ENCODE peak calls at places on chromosomes 1 and 21, in four cellular contexts. Y is GM12891, O is IMR-90, J is HCT116. H is an unnamed sample.

GRCh38 chr1:39268906-39269305 is 64.4 kb downstream of the MACF1 start:
- DNase-seq in Y (no peak), O (peak), J (no peak), H (no peak)

GRCh38 chr1:41639332-41639936 is 155.0 kb upstream of the EDN2 start:
- DNase-seq in Y (no peak), O (peak), J (no peak), H (peak)

GRCh38 chr1:89198500-89199072 is at the start of gene GBP4:
- DNase-seq in Y (no peak), O (peak), J (no peak), H (no peak)

GRCh38 chr1:91619881-91620280 is 119.2 kb downstream of the CDC7 start:
- DNase-seq in Y (no peak), O (no peak), J (no peak), H (no peak)

GRCh38 chr1:28950449-28950848 is 36.1 kb downstream of the EPB41 start:
- DNase-seq in Y (no peak), O (no peak), J (no peak), H (no peak)

GRCh38 chr1:37480581-37481288 is 6.4 kb downstream of the ZC3H12A start:
- DNase-seq in Y (no peak), O (no peak), J (no peak), H (no peak)

GRCh38 chr21:17903029-17903806 is 84.1 kb upstream of the C21orf91 start:
- DNase-seq in Y (no peak), O (peak), J (no peak), H (no peak)

GRCh38 chr1:32724678-32725594 is 22.4 kb upstream of the SYNC start:
- DNase-seq in Y (no peak), O (peak), J (peak), H (peak)

GRCh38 chr1:47696404-47696910 is 258.6 kb downstream of the FOXD2 start:
- DNase-seq in Y (no peak), O (no peak), J (no peak), H (no peak)

GRCh38 chr1:33455537-33456301 is 16.7 kb upstream of the ZSCAN20 start:
- DNase-seq in Y (peak), O (peak), J (peak), H (no peak)

GRCh38 chr1:230792691-230793462 is 45.7 kb downstream of the CAPN9 start:
- DNase-seq in Y (no peak), O (peak), J (no peak), H (no peak)

GRCh38 chr1:156534424-156535060 is 34.0 kb upstream of the MEF2D start:
- DNase-seq in Y (no peak), O (no peak), J (no peak), H (no peak)

GRCh38 chr1:76593614-76594013 is 273.7 kb upstream of the ST6GALNAC5 start:
- DNase-seq in Y (no peak), O (no peak), J (no peak), H (no peak)

GRCh38 chr1:42961560-42962091 is 3.0 kb upstream of the SLC2A1 start:
- DNase-seq in Y (no peak), O (peak), J (no peak), H (no peak)

GRCh38 chr1:100657876-100658715 is 61.4 kb upstream of the VCAM1 start:
- DNase-seq in Y (no peak), O (peak), J (no peak), H (no peak)

GRCh38 chr1:2073382-2074230 is 23.4 kb downstream of the PRKCZ start:
- DNase-seq in Y (no peak), O (peak), J (no peak), H (no peak)

GRCh38 chr1:231523816-231524215 is 4.7 kb upstream of the TSNAX start:
- DNase-seq in Y (no peak), O (peak), J (no peak), H (no peak)

GRCh38 chr1:85134583-85135455 is 66.0 kb downstream of the SYDE2 start:
- DNase-seq in Y (no peak), O (peak), J (no peak), H (no peak)

GRCh38 chr1:172138636-172139035 is 281.8 kb upstream of the C1orf105 start:
- DNase-seq in Y (no peak), O (no peak), J (no peak), H (no peak)

GRCh38 chr1:148372731-148373130 is 110.4 kb downstream of the PPIAL4G start:
- DNase-seq in Y (no peak), O (peak), J (no peak), H (peak)

GRCh38 chr1:100834779-100835645 is 59.6 kb downstream of the EXTL2 start:
- DNase-seq in Y (no peak), O (peak), J (peak), H (peak)

GRCh38 chr1:245825128-245825901 is 670.5 kb downstream of the KIF26B start:
- DNase-seq in Y (no peak), O (peak), J (no peak), H (no peak)

GRCh38 chr1:27314737-27315136 is 7.2 kb upstream of the TMEM222 start:
- DNase-seq in Y (no peak), O (no peak), J (no peak), H (no peak)

GRCh38 chr1:155254714-155255242 is 505 bp downstream of the ENTREP3 start:
- DNase-seq in Y (no peak), O (no peak), J (no peak), H (peak)

GRCh38 chr1:155256101-155256852 is 994 bp upstream of the ENTREP3 start:
- DNase-seq in Y (no peak), O (no peak), J (no peak), H (no peak)

GRCh38 chr1:155253797-155254196 is 1.5 kb downstream of the ENTREP3 start:
- DNase-seq in Y (no peak), O (peak), J (no peak), H (no peak)

GRCh38 chr1:155254228-155254713 is 1.0 kb downstream of the ENTREP3 start:
- DNase-seq in Y (no peak), O (no peak), J (no peak), H (peak)

GRCh38 chr1:155255243-155256100 is at the start of gene ENTREP3:
- DNase-seq in Y (peak), O (peak), J (no peak), H (peak)
- TF ChIP-seq POLR2A in Y (peak), O (peak), J (no peak), H (peak)

GRCh38 chr1:155268630-155269029 is 4.7 kb downstream of the CLK2 start:
- DNase-seq in Y (no peak), O (no peak), J (no peak), H (no peak)

GRCh38 chr1:155277070-155277895 is at the start of gene HCN3:
- DNase-seq in Y (peak), O (peak), J (peak), H (peak)

GRCh38 chr1:155269381-155269780 is 3.9 kb downstream of the CLK2 start:
- DNase-seq in Y (no peak), O (no peak), J (no peak), H (no peak)

GRCh38 chr1:155273134-155273982 is at the start of gene CLK2:
- DNase-seq in Y (peak), O (peak), J (peak), H (peak)

DNA sequence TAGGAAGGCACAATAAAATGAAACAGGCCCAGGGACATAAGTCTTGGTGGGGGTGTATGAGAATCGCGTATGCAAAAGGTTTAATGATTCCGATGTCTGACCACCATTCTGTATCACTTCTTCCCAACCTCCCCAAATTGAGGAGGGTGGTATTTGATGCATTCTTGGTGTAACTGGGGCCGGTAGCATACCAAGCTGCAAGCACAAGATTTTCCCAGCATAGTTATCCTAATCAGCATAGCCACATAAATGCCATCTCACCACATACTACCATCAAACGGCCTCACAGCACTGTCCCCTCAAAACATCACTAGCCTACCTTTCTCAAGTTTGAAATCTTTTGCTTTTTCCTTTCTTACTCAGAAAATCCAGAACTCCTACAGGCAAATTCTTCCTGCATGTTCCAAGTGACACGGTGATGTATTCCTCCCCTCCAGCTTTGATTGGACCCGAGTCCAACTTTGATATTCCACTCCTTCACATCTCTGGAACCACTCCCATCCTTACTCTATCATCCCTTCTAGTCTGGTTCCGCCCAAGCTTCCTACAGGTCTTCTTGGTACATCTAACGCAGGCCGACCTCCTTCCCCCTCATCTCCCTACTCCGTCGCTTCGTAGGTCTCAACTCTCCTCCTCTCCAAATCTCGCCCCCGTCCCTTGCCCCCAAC is 704 bp downstream of the CLK2 start:
- DNase-seq in Y (no peak), O (peak), J (no peak), H (peak)
- TF ChIP-seq POLR2A in Y (no peak), O (no peak), J (no peak), H (peak)

GRCh38 chr1:212368073-212368484 is 46.6 kb downstream of the PACC1 start:
- DNase-seq in Y (peak), O (peak), J (peak), H (peak)

GRCh38 chr1:212364985-212365384 is 49.7 kb downstream of the PACC1 start:
- DNase-seq in Y (no peak), O (peak), J (no peak), H (no peak)

GRCh38 chr1:212367474-212368072 is 47.1 kb downstream of the PACC1 start:
- DNase-seq in Y (no peak), O (no peak), J (no peak), H (no peak)

DNA sequence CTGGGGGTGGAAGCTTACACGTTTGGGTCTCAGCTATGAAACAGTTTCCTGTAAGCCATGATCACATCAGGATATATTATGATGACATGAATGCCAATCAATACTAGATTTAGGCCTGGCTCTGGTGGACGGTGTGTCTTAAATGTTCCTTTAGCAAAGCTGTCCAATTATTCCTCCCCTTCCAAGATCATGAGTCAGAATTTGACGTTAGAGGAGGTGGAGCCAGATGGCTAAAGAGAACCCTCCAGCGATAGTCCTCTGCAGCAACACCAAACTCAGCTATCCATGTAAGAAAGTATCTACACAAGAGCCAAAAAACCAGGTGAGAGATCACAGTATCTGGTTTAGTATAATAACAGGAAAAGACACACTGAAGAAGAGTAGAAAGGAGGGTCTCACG is 47.8 kb downstream of the PACC1 start:
- DNase-seq in Y (no peak), O (peak), J (no peak), H (no peak)
- TF ChIP-seq POLR2A in Y (no peak), O (no peak), J (no peak), H (no peak)

GRCh38 chr21:43809853-43810504 is 20.6 kb downstream of the RRP1 start:
- DNase-seq in Y (no peak), O (no peak), J (no peak), H (no peak)

GRCh38 chr21:43810505-43811261 is 21.3 kb downstream of the RRP1 start:
- DNase-seq in Y (peak), O (peak), J (peak), H (peak)

GRCh38 chr21:43808832-43809251 is 19.5 kb downstream of the RRP1 start:
- DNase-seq in Y (no peak), O (no peak), J (no peak), H (no peak)

GRCh38 chr21:43808367-43808766 is 19.0 kb downstream of the RRP1 start:
- DNase-seq in Y (no peak), O (no peak), J (no peak), H (no peak)

DNA sequence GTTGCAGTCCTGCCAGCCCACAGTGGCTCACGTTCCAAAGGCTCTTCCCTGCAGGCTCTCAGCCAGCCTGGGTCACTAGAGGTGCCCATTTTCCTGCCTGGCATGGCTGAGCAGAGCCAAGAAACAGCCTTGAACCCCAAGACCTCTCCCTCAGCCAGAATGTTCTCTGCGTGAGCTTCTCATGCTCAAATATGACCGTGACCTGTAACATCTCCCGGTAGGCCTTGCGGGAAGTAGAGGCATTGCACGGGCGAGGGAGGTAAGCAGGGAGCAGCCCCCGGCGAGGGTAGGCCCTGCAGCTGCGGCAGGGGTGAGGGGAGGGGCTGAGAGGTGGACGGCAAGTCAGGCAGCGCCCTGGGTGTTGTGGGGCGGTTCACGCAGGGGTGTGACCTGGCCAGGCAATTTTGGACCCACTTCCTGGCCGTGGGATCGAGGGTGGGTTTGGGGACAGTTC is 20.0 kb downstream of the RRP1 start:
- DNase-seq in Y (no peak), O (no peak), J (no peak), H (no peak)
- TF ChIP-seq POLR2A in Y (no peak), O (no peak), J (no peak), H (no peak)

GRCh38 chr1:19251305-19252196 is at the start of the genes EMC1 and MRTO4:
- DNase-seq in Y (peak), O (peak), J (peak), H (peak)
- TF ChIP-seq POLR2A in Y (peak), O (peak), J (peak), H (peak)

GRCh38 chr1:109739738-109740614 is 862 bp downstream of the GSTM3 start:
- DNase-seq in Y (peak), O (peak), J (no peak), H (peak)
- TF ChIP-seq POLR2A in Y (no peak), O (peak), J (no peak), H (peak)

GRCh38 chr1:52156460-52156859 is 14.6 kb downstream of the ZFYVE9 start:
- DNase-seq in Y (no peak), O (no peak), J (no peak), H (no peak)
- TF ChIP-seq POLR2A in Y (no peak), O (no peak), J (no peak), H (no peak)

DNA sequence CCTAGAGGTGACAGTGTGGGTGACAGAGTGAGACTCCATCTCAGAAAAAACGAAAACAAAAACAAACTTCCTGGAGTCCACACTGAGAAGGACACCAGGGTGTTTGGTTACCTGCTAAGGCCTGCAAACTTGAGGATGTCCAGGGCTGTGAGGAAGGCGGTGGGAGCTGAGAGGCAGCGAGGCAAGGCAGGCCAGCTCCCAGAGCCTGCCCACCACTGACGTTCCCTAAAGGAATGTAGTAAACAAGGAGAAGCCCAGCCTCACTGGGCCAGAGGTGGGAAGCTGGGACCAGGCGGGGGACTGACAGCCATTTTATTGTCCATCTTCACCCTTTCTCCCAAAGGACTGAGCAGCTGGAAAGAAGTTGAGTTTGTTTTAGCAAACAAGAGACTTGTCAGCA is 24.1 kb downstream of the SHISA4 start:
- DNase-seq in Y (no peak), O (peak), J (no peak), H (no peak)
- TF ChIP-seq POLR2A in Y (no peak), O (no peak), J (no peak), H (no peak)

GRCh38 chr1:173414136-173414535 is 63.0 kb upstream of the PRDX6 start:
- DNase-seq in Y (no peak), O (no peak), J (no peak), H (no peak)
- TF ChIP-seq POLR2A in Y (peak), O (no peak), J (no peak), H (no peak)

GRCh38 chr1:179293340-179294327 is at the start of gene SOAT1:
- DNase-seq in Y (peak), O (peak), J (peak), H (peak)
- TF ChIP-seq POLR2A in Y (peak), O (peak), J (peak), H (peak)